ENCODE peak calls at places on chromosomes 2 and 18, in ten cellular contexts. O, J, B, M, Q, V, K, S, H and R are unnamed samples.

GRCh38 chr2:47009368-47009767 is 93.8 kb upstream of the MCFD2 start:
- DNase-seq in B (no peak), V (no peak), J (no peak), K (no peak), O (no peak), H (no peak), M (no peak), S (no peak), Q (no peak), R (no peak)

GRCh38 chr18:57523171-57523956 is 63.1 kb downstream of the FECH start:
- DNase-seq in B (no peak), Q (no peak), M (no peak), O (no peak), K (no peak), V (no peak), J (peak), S (no peak), H (no peak), R (no peak)

GRCh38 chr18:61606759-61607158 is 273.5 kb downstream of the CDH20 start:
- DNase-seq in Q (no peak), M (peak), B (peak), O (peak), V (peak), J (peak), S (peak), H (no peak), K (peak), R (peak)

GRCh38 chr2:120210234-120210781 is 12.9 kb downstream of the TMEM185B start:
- DNase-seq in B (no peak), Q (no peak), M (peak), K (no peak), V (no peak), S (no peak), O (no peak), H (no peak), J (no peak), R (no peak)

GRCh38 chr2:150977296-150977695 is 284.4 kb downstream of the RBM43 start:
- DNase-seq in B (no peak), Q (no peak), H (no peak), S (no peak), O (no peak), K (no peak), J (peak), V (no peak), M (no peak), R (no peak)

GRCh38 chr2:121776885-121777698 is 21.6 kb downstream of the TSN start:
- DNase-seq in O (no peak), S (no peak), M (no peak), H (no peak), Q (no peak), K (peak), J (no peak), B (no peak), V (no peak), R (no peak)

GRCh38 chr2:37366773-37367172 is 22.3 kb downstream of the QPCT start:
- DNase-seq in S (no peak), J (peak), M (no peak), O (no peak), K (no peak), H (no peak), B (no peak), V (no peak), Q (no peak), R (no peak)

GRCh38 chr2:41735446-41735845 is 312.4 kb upstream of the PKDCC start:
- DNase-seq in O (no peak), S (no peak), Q (no peak), M (no peak), B (no peak), H (no peak), K (peak), V (no peak), J (no peak), R (no peak)

GRCh38 chr2:13581471-13581870 is 864.7 kb downstream of the TRIB2 start:
- DNase-seq in K (no peak), O (no peak), B (no peak), Q (no peak), S (no peak), M (no peak), V (no peak), H (no peak), J (peak), R (no peak)

GRCh38 chr2:134289225-134289624 is 35.4 kb downstream of the MGAT5 start:
- DNase-seq in M (no peak), H (no peak), O (no peak), S (no peak), J (no peak), V (no peak), B (no peak), Q (no peak), K (no peak), R (no peak)

GRCh38 chr2:36407403-36407802 is 51.8 kb downstream of the CRIM1 start:
- DNase-seq in K (no peak), Q (no peak), H (no peak), J (no peak), M (no peak), B (no peak), S (no peak), O (no peak), V (no peak), R (no peak)

GRCh38 chr18:47549141-47549540 is 297.7 kb upstream of the SKOR2 start:
- DNase-seq in J (no peak), H (no peak), O (no peak), M (no peak), V (no peak), Q (no peak), B (no peak), K (no peak), S (no peak), R (no peak)

GRCh38 chr2:20425371-20425881 is 21.4 kb upstream of the RHOB start:
- DNase-seq in H (no peak), J (no peak), O (no peak), V (peak), K (peak), S (no peak), M (no peak), B (no peak), Q (peak), R (no peak)

GRCh38 chr2:210502997-210503621 is 26.6 kb upstream of the LANCL1 start:
- DNase-seq in J (peak), S (no peak), Q (peak), H (no peak), B (peak), M (peak), K (peak), O (peak), V (peak), R (peak)

GRCh38 chr2:226215902-226216503 is 583.6 kb downstream of the IRS1 start:
- DNase-seq in H (peak), S (no peak), V (peak), O (peak), Q (peak), M (peak), J (peak), B (peak), K (peak), R (no peak)

DNA sequence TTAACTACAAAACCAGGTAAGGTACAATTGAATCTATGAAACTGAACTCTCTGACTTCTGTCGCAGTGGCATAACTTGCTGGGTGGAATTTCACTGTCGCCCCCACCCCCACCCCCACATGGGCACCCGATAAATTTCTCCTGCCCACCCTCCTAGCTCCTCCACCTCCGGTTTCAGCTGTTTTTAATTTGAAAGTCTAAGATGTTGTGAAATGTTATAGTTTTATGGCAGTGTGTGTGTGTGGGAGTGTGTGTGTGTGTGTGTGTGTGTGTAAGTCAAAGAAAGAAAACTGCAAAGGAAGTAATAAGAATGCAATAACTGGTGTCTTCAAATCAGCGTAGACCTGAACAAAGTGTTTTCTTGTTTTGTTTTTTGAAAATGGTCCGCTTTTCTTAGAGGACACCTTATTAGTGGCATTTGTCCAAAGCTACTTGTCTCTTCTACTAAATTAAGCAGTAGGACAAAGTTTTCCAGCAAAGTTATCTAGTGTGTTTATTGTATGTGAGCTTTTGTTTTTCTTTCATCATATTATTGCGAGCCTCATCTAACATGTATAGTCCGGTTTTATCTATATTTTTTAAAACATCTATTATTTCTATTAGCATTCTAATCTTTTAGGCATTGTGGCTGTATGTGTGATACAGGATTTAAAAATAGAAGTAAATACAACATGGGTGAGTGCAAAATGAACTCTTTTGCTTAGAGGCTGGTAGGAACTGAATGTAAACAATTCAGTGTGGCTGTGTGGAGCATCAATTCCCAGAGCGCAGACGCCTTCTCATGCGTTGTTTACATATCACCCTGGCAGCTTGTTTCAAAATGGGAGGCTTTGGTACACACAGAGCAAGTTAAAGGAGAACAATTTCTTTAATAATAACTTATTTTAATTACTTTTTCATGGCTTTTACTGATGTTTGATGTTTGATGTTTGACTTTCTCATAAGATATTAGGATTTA is 610 bp downstream of the DTNA start:
- DNase-seq in K (peak), B (no peak), V (peak), Q (no peak), H (no peak), S (no peak), J (no peak), M (no peak), O (no peak), R (no peak)
- H3K4me3 ChIP-seq in K (peak), B (peak), V (peak), Q (no peak), H (no peak), S (peak), J (no peak), M (no peak), O (peak), R (peak)

DNA sequence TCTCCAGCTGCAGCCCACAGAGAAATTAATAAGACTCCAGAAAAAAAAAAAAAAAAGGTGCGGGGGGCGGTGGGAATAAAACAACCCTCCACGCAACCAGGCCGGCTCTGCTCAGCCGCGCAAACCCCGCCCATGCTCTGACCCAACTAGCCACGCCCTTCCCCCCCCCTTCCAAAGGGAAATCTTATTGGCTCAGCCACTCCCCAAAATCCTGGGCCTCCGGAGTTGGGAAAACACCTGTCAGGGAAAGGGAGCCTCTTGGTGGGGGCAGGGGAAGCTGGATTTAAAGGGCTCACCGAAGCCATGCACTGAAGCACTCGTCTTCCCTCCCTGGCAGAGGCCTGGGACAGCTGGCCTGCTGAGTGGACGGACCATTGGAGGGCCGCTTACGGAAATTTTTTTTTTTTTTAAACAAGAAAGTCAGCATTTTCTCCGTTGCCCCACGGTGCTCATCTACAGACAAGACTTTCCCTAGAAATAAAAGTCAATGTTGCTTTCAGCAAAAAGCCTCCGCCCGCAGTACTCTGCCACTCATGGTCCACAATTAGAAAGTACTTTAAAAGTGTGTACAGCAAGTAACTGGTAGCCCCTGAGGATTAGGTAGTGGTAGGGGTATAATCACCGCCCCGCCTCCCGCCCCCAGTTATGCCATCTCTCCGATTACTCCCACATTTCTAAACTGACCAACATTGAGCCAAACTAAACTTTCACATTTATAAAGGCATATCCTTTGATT is 711 bp upstream of the ERBB4 start:
- DNase-seq in S (peak), J (peak), K (no peak), M (peak), Q (no peak), H (no peak), O (peak), B (peak), V (peak), R (no peak)
- H3K4me3 ChIP-seq in S (peak), J (peak), K (peak), M (peak), Q (peak), H (no peak), O (peak), B (peak), V (peak), R (peak)

GRCh38 chr18:6363216-6363615 is 51.5 kb downstream of the L3MBTL4 start:
- DNase-seq in H (no peak), K (no peak), O (no peak), M (no peak), J (no peak), B (no peak), V (no peak), S (no peak), Q (no peak), R (no peak)
- H3K4me3 ChIP-seq in H (no peak), K (no peak), O (no peak), M (no peak), J (no peak), B (no peak), V (no peak), S (no peak), Q (no peak), R (no peak)

GRCh38 chr2:118836411-118836930 is 11.0 kb downstream of the EN1 start:
- DNase-seq in Q (no peak), J (no peak), M (no peak), S (no peak), K (no peak), V (no peak), H (no peak), B (no peak), O (no peak), R (no peak)
- H3K4me3 ChIP-seq in Q (no peak), J (peak), M (peak), S (no peak), K (peak), V (no peak), H (no peak), B (no peak), O (peak), R (peak)

DNA sequence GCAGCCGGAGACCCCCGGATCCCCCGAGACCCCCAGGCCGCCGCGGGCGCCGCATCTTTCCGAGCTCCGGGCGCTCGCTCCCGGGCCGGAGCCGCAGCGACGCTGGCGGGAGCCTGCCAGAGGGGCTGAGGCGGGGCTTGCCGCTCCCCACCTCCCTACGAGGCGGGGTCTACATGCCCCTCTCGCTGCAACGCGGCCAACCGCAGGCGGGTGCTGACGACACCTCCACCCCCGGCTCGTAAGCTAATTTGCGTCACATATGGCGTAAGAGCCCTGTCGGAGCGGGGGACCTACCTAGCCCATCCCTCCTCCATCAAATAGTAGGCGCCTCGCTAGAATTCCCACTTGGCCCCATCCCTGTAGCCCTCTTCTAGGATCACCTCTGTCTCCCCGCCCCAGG is at the start of gene PTPRN:
- DNase-seq in K (peak), J (peak), M (peak), O (no peak), Q (no peak), S (no peak), B (no peak), V (peak), H (no peak), R (peak)
- H3K4me3 ChIP-seq in K (peak), J (peak), M (peak), O (no peak), Q (no peak), S (no peak), B (no peak), V (peak), H (no peak), R (peak)

GRCh38 chr18:75638597-75639467 is 211.3 kb upstream of the SMIM21 start:
- DNase-seq in S (peak), V (peak), K (peak), Q (no peak), B (peak), J (peak), O (no peak), H (no peak), M (peak), R (no peak)
- H3K4me3 ChIP-seq in S (peak), V (peak), K (peak), Q (no peak), B (peak), J (no peak), O (peak), H (no peak), M (peak), R (peak)